ENCODE peak calls at places on chromosome 20, in ten cellular contexts. I, X, V, Y, T, D, N, P, U and J are unnamed samples.

GRCh38 chr20:16350465-16350864 is 222.8 kb downstream of the KIF16B start:
- DNase-seq in I (peak), X (no peak), V (no peak), Y (peak), T (no peak), D (no peak), N (no peak), P (no peak), U (no peak), J (no peak)

GRCh38 chr20:43558412-43559146 is at the start of gene SGK2:
- DNase-seq in I (peak), X (peak), V (peak), Y (peak), T (no peak), D (peak), N (peak), P (peak), U (no peak), J (no peak)

GRCh38 chr20:33076662-33077398 is 2.6 kb upstream of the BPIFB4 start:
- DNase-seq in I (no peak), X (no peak), V (no peak), Y (peak), T (no peak), D (no peak), N (no peak), P (no peak), U (no peak), J (peak)

GRCh38 chr20:17226410-17227198 is at the start of gene PCSK2:
- DNase-seq in I (no peak), X (peak), V (peak), Y (peak), T (peak), D (peak), N (peak), P (no peak), U (peak), J (peak)

GRCh38 chr20:17816804-17817590 is 117.2 kb downstream of the BANF2 start:
- DNase-seq in I (no peak), X (no peak), V (no peak), Y (no peak), T (no peak), D (no peak), N (no peak), P (no peak), U (no peak), J (no peak)

GRCh38 chr20:10385850-10386544 is 48.0 kb downstream of the MKKS start:
- DNase-seq in I (no peak), X (no peak), V (peak), Y (peak), T (no peak), D (no peak), N (no peak), P (no peak), U (no peak), J (no peak)

GRCh38 chr20:2385026-2385425 is 4.3 kb downstream of the TGM6 start:
- DNase-seq in I (no peak), X (no peak), V (no peak), Y (no peak), T (no peak), D (no peak), N (no peak), P (no peak), U (no peak), J (no peak)

GRCh38 chr20:57632286-57632685 is 12.1 kb upstream of the ZBP1 start:
- DNase-seq in I (no peak), X (no peak), V (no peak), Y (no peak), T (no peak), D (no peak), N (no peak), P (no peak), U (no peak), J (no peak)

GRCh38 chr20:7924692-7925091 is 15.6 kb downstream of the HAO1 start:
- DNase-seq in I (peak), X (no peak), V (peak), Y (peak), T (no peak), D (no peak), N (no peak), P (no peak), U (no peak), J (no peak)

GRCh38 chr20:36202891-36203338 is 33.4 kb upstream of the AAR2 start:
- DNase-seq in I (no peak), X (peak), V (peak), Y (peak), T (peak), D (peak), N (peak), P (peak), U (peak), J (peak)

GRCh38 chr20:60680554-60680953 is 571.5 kb upstream of the CDH4 start:
- DNase-seq in I (no peak), X (no peak), V (no peak), Y (no peak), T (no peak), D (no peak), N (no peak), P (no peak), U (no peak), J (no peak)

GRCh38 chr20:11216451-11217314 is 542.9 kb upstream of the JAG1 start:
- DNase-seq in I (no peak), X (no peak), V (peak), Y (no peak), T (no peak), D (no peak), N (no peak), P (no peak), U (no peak), J (no peak)

GRCh38 chr20:63361507-63362425 is 617 bp upstream of the CHRNA4 start:
- DNase-seq in I (no peak), X (no peak), V (no peak), Y (no peak), T (peak), D (no peak), N (no peak), P (no peak), U (peak), J (no peak)

GRCh38 chr20:51712501-51713212 is 55.5 kb downstream of the ATP9A start:
- DNase-seq in I (no peak), X (peak), V (peak), Y (peak), T (peak), D (no peak), N (no peak), P (no peak), U (peak), J (peak)

GRCh38 chr20:25686081-25687077 is 10.3 kb downstream of the ZNF337 start:
- DNase-seq in I (no peak), X (no peak), V (no peak), Y (no peak), T (no peak), D (no peak), N (no peak), P (no peak), U (no peak), J (no peak)

GRCh38 chr20:18796282-18796833 is 17.2 kb upstream of the SCP2D1 start:
- DNase-seq in I (no peak), X (no peak), V (no peak), Y (no peak), T (no peak), D (no peak), N (no peak), P (no peak), U (no peak), J (no peak)

GRCh38 chr20:51631011-51631950 is 88.8 kb upstream of the NFATC2 start:
- DNase-seq in I (peak), X (no peak), V (peak), Y (peak), T (no peak), D (peak), N (no peak), P (peak), U (no peak), J (no peak)

GRCh38 chr20:33803921-33804337 is 7.2 kb upstream of the CHMP4B start:
- DNase-seq in I (no peak), X (no peak), V (peak), Y (peak), T (no peak), D (no peak), N (no peak), P (no peak), U (no peak), J (no peak)

GRCh38 chr20:32358883-32359632 is 927 bp downstream of the ASXL1 start:
- DNase-seq in I (no peak), X (peak), V (peak), Y (peak), T (peak), D (peak), N (peak), P (peak), U (peak), J (peak)

GRCh38 chr20:621115-621756 is 11.1 kb upstream of the TCF15 start:
- DNase-seq in I (no peak), X (no peak), V (no peak), Y (peak), T (no peak), D (no peak), N (no peak), P (no peak), U (no peak), J (no peak)

GRCh38 chr20:41352106-41352505 is 11.5 kb downstream of the LPIN3 start:
- DNase-seq in I (no peak), X (no peak), V (no peak), Y (no peak), T (no peak), D (no peak), N (no peak), P (no peak), U (peak), J (no peak)

GRCh38 chr20:52294106-52294628 is 102.6 kb upstream of the ZFP64 start:
- DNase-seq in I (no peak), X (no peak), V (peak), Y (peak), T (no peak), D (no peak), N (no peak), P (no peak), U (no peak), J (no peak)

GRCh38 chr20:10673831-10674683 is at the start of gene JAG1:
- DNase-seq in I (peak), X (peak), V (peak), Y (peak), T (peak), D (peak), N (peak), P (peak), U (peak), J (peak)

GRCh38 chr20:3128585-3128984 is 31.1 kb downstream of the FASTKD5 start:
- DNase-seq in I (no peak), X (no peak), V (no peak), Y (no peak), T (no peak), D (no peak), N (no peak), P (no peak), U (no peak), J (no peak)

GRCh38 chr20:63234693-63235398 is 859 bp upstream of the BIRC7 start:
- DNase-seq in I (no peak), X (peak), V (peak), Y (peak), T (peak), D (no peak), N (peak), P (peak), U (peak), J (peak)

GRCh38 chr20:14259691-14260090 is 77.7 kb downstream of the FLRT3 start:
- DNase-seq in I (no peak), X (no peak), V (no peak), Y (peak), T (no peak), D (no peak), N (no peak), P (no peak), U (no peak), J (no peak)

GRCh38 chr20:51473771-51474170 is 68.7 kb downstream of the NFATC2 start:
- DNase-seq in I (no peak), X (no peak), V (no peak), Y (no peak), T (no peak), D (no peak), N (no peak), P (no peak), U (no peak), J (no peak)

GRCh38 chr20:60062431-60063336 is 104.5 kb downstream of the CDH26 start:
- DNase-seq in I (no peak), X (no peak), V (peak), Y (no peak), T (no peak), D (no peak), N (no peak), P (no peak), U (peak), J (no peak)

GRCh38 chr20:43749734-43750294 is 23.0 kb upstream of the GTSF1L start:
- DNase-seq in I (no peak), X (peak), V (peak), Y (peak), T (peak), D (peak), N (peak), P (peak), U (peak), J (peak)

GRCh38 chr20:20864346-20865096 is 152.1 kb upstream of the RALGAPA2 start:
- DNase-seq in I (no peak), X (no peak), V (peak), Y (peak), T (no peak), D (no peak), N (no peak), P (no peak), U (no peak), J (no peak)
- TF ChIP-seq CTCF in I (peak), X (peak), V (no peak), Y (peak), T (no peak), D (no peak), N (peak), P (peak), U (peak), J (no peak)

GRCh38 chr20:50442526-50442925 is 67.7 kb upstream of the PTPN1 start:
- DNase-seq in I (no peak), X (no peak), V (no peak), Y (no peak), T (no peak), D (no peak), N (no peak), P (no peak), U (no peak), J (no peak)
- TF ChIP-seq CTCF in I (no peak), X (no peak), V (no peak), Y (no peak), T (no peak), D (no peak), N (no peak), P (no peak), U (no peak), J (no peak)

DNA sequence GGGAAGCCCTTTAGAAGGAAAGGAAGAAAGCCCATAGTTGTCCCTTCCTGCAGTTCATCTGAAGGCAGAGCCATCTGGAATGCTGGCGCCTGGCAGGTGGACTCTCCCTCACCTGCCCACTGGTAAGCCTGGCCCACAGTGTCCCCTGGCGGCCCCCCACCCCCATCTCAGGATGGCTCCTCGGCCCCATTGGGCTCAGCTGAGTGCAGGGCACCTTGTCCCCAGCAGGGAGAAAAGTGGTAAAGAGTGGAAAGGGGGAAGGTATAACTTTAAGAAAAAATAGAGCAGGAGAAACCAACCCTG is 12.6 kb downstream of the SS18L1 start:
- DNase-seq in I (no peak), X (no peak), V (no peak), Y (no peak), T (no peak), D (no peak), N (no peak), P (no peak), U (no peak), J (no peak)
- TF ChIP-seq CTCF in I (no peak), X (no peak), V (no peak), Y (no peak), T (no peak), D (no peak), N (no peak), P (no peak), U (no peak), J (no peak)

GRCh38 chr20:61797200-61797599 is 268.5 kb downstream of the TAF4 start:
- DNase-seq in I (no peak), X (no peak), V (no peak), Y (no peak), T (peak), D (no peak), N (no peak), P (no peak), U (no peak), J (no peak)
- TF ChIP-seq CTCF in I (no peak), X (no peak), V (no peak), Y (no peak), T (no peak), D (no peak), N (peak), P (no peak), U (peak), J (no peak)